ENCODE peak calls at places on chromosome 5, in six cellular contexts. One of them, this sample, is unnamed.

GRCh38 chr5:135073771-135074345 is 39.8 kb upstream of the PITX1 start:
- DNase-seq in CD8-positive, alpha-beta memory T cell: no peak
- DNase-seq in mesendoderm: no peak
- DNase-seq in stimulated activated CD8-positive, alpha-beta memory T cell treated with anti-CD3 and anti-CD28 coated beads, Interleukin-7, amount 100 ng/mL, for 24 hours: no peak
- DNase-seq in M059J: peak
- DNase-seq in activated T-helper 1 cell treated with Interleukin-2 at 50 U/mL for 16 hours: no peak
- DNase-seq in this sample: no peak

GRCh38 chr5:172283862-172284274 is 304 bp upstream of the UBTD2 start:
- DNase-seq in M059J: peak
- DNase-seq in stimulated activated CD8-positive, alpha-beta memory T cell treated with anti-CD3 and anti-CD28 coated beads, Interleukin-7, amount 100 ng/mL, for 24 hours: peak
- DNase-seq in activated T-helper 1 cell treated with Interleukin-2 at 50 U/mL for 16 hours: peak
- DNase-seq in mesendoderm: peak
- DNase-seq in CD8-positive, alpha-beta memory T cell: peak
- DNase-seq in this sample: no peak

GRCh38 chr5:43174586-43174985 is 17.4 kb upstream of the NIM1K start:
- DNase-seq in stimulated activated CD8-positive, alpha-beta memory T cell treated with anti-CD3 and anti-CD28 coated beads, Interleukin-7, amount 100 ng/mL, for 24 hours: no peak
- DNase-seq in CD8-positive, alpha-beta memory T cell: no peak
- DNase-seq in mesendoderm: no peak
- DNase-seq in M059J: no peak
- DNase-seq in activated T-helper 1 cell treated with Interleukin-2 at 50 U/mL for 16 hours: no peak
- DNase-seq in this sample: no peak

GRCh38 chr5:150763023-150763793 is 4.4 kb upstream of the DCTN4 start:
- DNase-seq in activated T-helper 1 cell treated with Interleukin-2 at 50 U/mL for 16 hours: no peak
- DNase-seq in CD8-positive, alpha-beta memory T cell: no peak
- DNase-seq in M059J: peak
- DNase-seq in stimulated activated CD8-positive, alpha-beta memory T cell treated with anti-CD3 and anti-CD28 coated beads, Interleukin-7, amount 100 ng/mL, for 24 hours: no peak
- DNase-seq in mesendoderm: no peak
- DNase-seq in this sample: peak

GRCh38 chr5:50905996-50906395 is 239.6 kb downstream of the PARP8 start:
- DNase-seq in mesendoderm: no peak
- DNase-seq in CD8-positive, alpha-beta memory T cell: no peak
- DNase-seq in activated T-helper 1 cell treated with Interleukin-2 at 50 U/mL for 16 hours: no peak
- DNase-seq in stimulated activated CD8-positive, alpha-beta memory T cell treated with anti-CD3 and anti-CD28 coated beads, Interleukin-7, amount 100 ng/mL, for 24 hours: no peak
- DNase-seq in M059J: no peak
- DNase-seq in this sample: no peak

GRCh38 chr5:26872337-26872736 is 166.0 kb downstream of the CDH9 start:
- DNase-seq in M059J: peak
- DNase-seq in mesendoderm: no peak
- DNase-seq in activated T-helper 1 cell treated with Interleukin-2 at 50 U/mL for 16 hours: no peak
- DNase-seq in stimulated activated CD8-positive, alpha-beta memory T cell treated with anti-CD3 and anti-CD28 coated beads, Interleukin-7, amount 100 ng/mL, for 24 hours: no peak
- DNase-seq in CD8-positive, alpha-beta memory T cell: no peak
- DNase-seq in this sample: no peak

GRCh38 chr5:6480133-6481051 is 31.7 kb downstream of the UBE2QL1 start:
- DNase-seq in M059J: no peak
- DNase-seq in mesendoderm: peak
- DNase-seq in activated T-helper 1 cell treated with Interleukin-2 at 50 U/mL for 16 hours: no peak
- DNase-seq in CD8-positive, alpha-beta memory T cell: no peak
- DNase-seq in stimulated activated CD8-positive, alpha-beta memory T cell treated with anti-CD3 and anti-CD28 coated beads, Interleukin-7, amount 100 ng/mL, for 24 hours: no peak
- DNase-seq in this sample: no peak

GRCh38 chr5:103450333-103451061 is 112.1 kb downstream of the NUDT12 start:
- DNase-seq in M059J: peak
- DNase-seq in CD8-positive, alpha-beta memory T cell: no peak
- DNase-seq in activated T-helper 1 cell treated with Interleukin-2 at 50 U/mL for 16 hours: no peak
- DNase-seq in mesendoderm: peak
- DNase-seq in stimulated activated CD8-positive, alpha-beta memory T cell treated with anti-CD3 and anti-CD28 coated beads, Interleukin-7, amount 100 ng/mL, for 24 hours: no peak
- DNase-seq in this sample: no peak

GRCh38 chr5:72244862-72245371 is 75.1 kb downstream of the MRPS27 start:
- DNase-seq in mesendoderm: peak
- DNase-seq in CD8-positive, alpha-beta memory T cell: no peak
- DNase-seq in activated T-helper 1 cell treated with Interleukin-2 at 50 U/mL for 16 hours: no peak
- DNase-seq in stimulated activated CD8-positive, alpha-beta memory T cell treated with anti-CD3 and anti-CD28 coated beads, Interleukin-7, amount 100 ng/mL, for 24 hours: no peak
- DNase-seq in M059J: peak
- DNase-seq in this sample: peak

GRCh38 chr5:52491829-52492217 is 295.9 kb upstream of the ITGA1 start:
- DNase-seq in mesendoderm: no peak
- DNase-seq in CD8-positive, alpha-beta memory T cell: no peak
- DNase-seq in stimulated activated CD8-positive, alpha-beta memory T cell treated with anti-CD3 and anti-CD28 coated beads, Interleukin-7, amount 100 ng/mL, for 24 hours: no peak
- DNase-seq in M059J: no peak
- DNase-seq in activated T-helper 1 cell treated with Interleukin-2 at 50 U/mL for 16 hours: no peak
- DNase-seq in this sample: no peak

GRCh38 chr5:93621340-93621872 is 38.4 kb downstream of the NR2F1 start:
- DNase-seq in activated T-helper 1 cell treated with Interleukin-2 at 50 U/mL for 16 hours: no peak
- DNase-seq in stimulated activated CD8-positive, alpha-beta memory T cell treated with anti-CD3 and anti-CD28 coated beads, Interleukin-7, amount 100 ng/mL, for 24 hours: no peak
- DNase-seq in CD8-positive, alpha-beta memory T cell: peak
- DNase-seq in mesendoderm: peak
- DNase-seq in M059J: peak
- DNase-seq in this sample: no peak

GRCh38 chr5:123719004-123719403 is 207.0 kb downstream of the CSNK1G3 start:
- DNase-seq in mesendoderm: peak
- DNase-seq in CD8-positive, alpha-beta memory T cell: no peak
- DNase-seq in M059J: peak
- DNase-seq in activated T-helper 1 cell treated with Interleukin-2 at 50 U/mL for 16 hours: no peak
- DNase-seq in stimulated activated CD8-positive, alpha-beta memory T cell treated with anti-CD3 and anti-CD28 coated beads, Interleukin-7, amount 100 ng/mL, for 24 hours: no peak
- DNase-seq in this sample: no peak

GRCh38 chr5:174945853-174946252 is 221.5 kb downstream of the MSX2 start:
- DNase-seq in activated T-helper 1 cell treated with Interleukin-2 at 50 U/mL for 16 hours: no peak
- DNase-seq in mesendoderm: no peak
- DNase-seq in M059J: no peak
- DNase-seq in stimulated activated CD8-positive, alpha-beta memory T cell treated with anti-CD3 and anti-CD28 coated beads, Interleukin-7, amount 100 ng/mL, for 24 hours: no peak
- DNase-seq in CD8-positive, alpha-beta memory T cell: no peak
- DNase-seq in this sample: no peak

GRCh38 chr5:22678886-22679285 is 174.3 kb downstream of the CDH12 start:
- DNase-seq in M059J: no peak
- DNase-seq in stimulated activated CD8-positive, alpha-beta memory T cell treated with anti-CD3 and anti-CD28 coated beads, Interleukin-7, amount 100 ng/mL, for 24 hours: no peak
- DNase-seq in activated T-helper 1 cell treated with Interleukin-2 at 50 U/mL for 16 hours: no peak
- DNase-seq in mesendoderm: no peak
- DNase-seq in CD8-positive, alpha-beta memory T cell: no peak
- DNase-seq in this sample: no peak

GRCh38 chr5:39476466-39477215 is 51.9 kb upstream of the DAB2 start:
- DNase-seq in stimulated activated CD8-positive, alpha-beta memory T cell treated with anti-CD3 and anti-CD28 coated beads, Interleukin-7, amount 100 ng/mL, for 24 hours: no peak
- DNase-seq in M059J: peak
- DNase-seq in CD8-positive, alpha-beta memory T cell: no peak
- DNase-seq in mesendoderm: peak
- DNase-seq in activated T-helper 1 cell treated with Interleukin-2 at 50 U/mL for 16 hours: no peak
- DNase-seq in this sample: no peak

GRCh38 chr5:154740957-154741356 is 14.2 kb upstream of the LARP1 start:
- DNase-seq in activated T-helper 1 cell treated with Interleukin-2 at 50 U/mL for 16 hours: no peak
- DNase-seq in CD8-positive, alpha-beta memory T cell: no peak
- DNase-seq in M059J: no peak
- DNase-seq in mesendoderm: no peak
- DNase-seq in stimulated activated CD8-positive, alpha-beta memory T cell treated with anti-CD3 and anti-CD28 coated beads, Interleukin-7, amount 100 ng/mL, for 24 hours: no peak
- DNase-seq in this sample: no peak

GRCh38 chr5:140181525-140181924 is 6.5 kb downstream of the CYSTM1 start:
- DNase-seq in activated T-helper 1 cell treated with Interleukin-2 at 50 U/mL for 16 hours: no peak
- DNase-seq in M059J: no peak
- DNase-seq in mesendoderm: no peak
- DNase-seq in CD8-positive, alpha-beta memory T cell: no peak
- DNase-seq in stimulated activated CD8-positive, alpha-beta memory T cell treated with anti-CD3 and anti-CD28 coated beads, Interleukin-7, amount 100 ng/mL, for 24 hours: no peak
- DNase-seq in this sample: no peak

GRCh38 chr5:76245571-76245970 is 157.5 kb upstream of the IQGAP2 start:
- DNase-seq in M059J: no peak
- DNase-seq in activated T-helper 1 cell treated with Interleukin-2 at 50 U/mL for 16 hours: no peak
- DNase-seq in stimulated activated CD8-positive, alpha-beta memory T cell treated with anti-CD3 and anti-CD28 coated beads, Interleukin-7, amount 100 ng/mL, for 24 hours: no peak
- DNase-seq in CD8-positive, alpha-beta memory T cell: no peak
- DNase-seq in mesendoderm: no peak
- DNase-seq in this sample: no peak

GRCh38 chr5:38453506-38453905 is 102.9 kb downstream of the LIFR start:
- DNase-seq in mesendoderm: no peak
- DNase-seq in activated T-helper 1 cell treated with Interleukin-2 at 50 U/mL for 16 hours: peak
- DNase-seq in M059J: no peak
- DNase-seq in CD8-positive, alpha-beta memory T cell: peak
- DNase-seq in stimulated activated CD8-positive, alpha-beta memory T cell treated with anti-CD3 and anti-CD28 coated beads, Interleukin-7, amount 100 ng/mL, for 24 hours: no peak
- DNase-seq in this sample: peak

GRCh38 chr5:16528382-16528849 is 62.8 kb upstream of the ZNF622 start:
- DNase-seq in stimulated activated CD8-positive, alpha-beta memory T cell treated with anti-CD3 and anti-CD28 coated beads, Interleukin-7, amount 100 ng/mL, for 24 hours: no peak
- DNase-seq in M059J: no peak
- DNase-seq in activated T-helper 1 cell treated with Interleukin-2 at 50 U/mL for 16 hours: no peak
- DNase-seq in CD8-positive, alpha-beta memory T cell: no peak
- DNase-seq in mesendoderm: peak
- DNase-seq in this sample: no peak

GRCh38 chr5:167813381-167813780 is 478.1 kb upstream of the WWC1 start:
- DNase-seq in stimulated activated CD8-positive, alpha-beta memory T cell treated with anti-CD3 and anti-CD28 coated beads, Interleukin-7, amount 100 ng/mL, for 24 hours: no peak
- DNase-seq in mesendoderm: no peak
- DNase-seq in activated T-helper 1 cell treated with Interleukin-2 at 50 U/mL for 16 hours: no peak
- DNase-seq in M059J: no peak
- DNase-seq in CD8-positive, alpha-beta memory T cell: no peak
- DNase-seq in this sample: no peak

GRCh38 chr5:39502704-39503103 is 77.9 kb upstream of the DAB2 start:
- DNase-seq in activated T-helper 1 cell treated with Interleukin-2 at 50 U/mL for 16 hours: no peak
- DNase-seq in stimulated activated CD8-positive, alpha-beta memory T cell treated with anti-CD3 and anti-CD28 coated beads, Interleukin-7, amount 100 ng/mL, for 24 hours: no peak
- DNase-seq in CD8-positive, alpha-beta memory T cell: no peak
- DNase-seq in M059J: no peak
- DNase-seq in mesendoderm: no peak
- DNase-seq in this sample: no peak

GRCh38 chr5:113524927-113525326 is 11.4 kb downstream of the YTHDC2 start:
- DNase-seq in M059J: no peak
- DNase-seq in stimulated activated CD8-positive, alpha-beta memory T cell treated with anti-CD3 and anti-CD28 coated beads, Interleukin-7, amount 100 ng/mL, for 24 hours: no peak
- DNase-seq in mesendoderm: no peak
- DNase-seq in CD8-positive, alpha-beta memory T cell: no peak
- DNase-seq in activated T-helper 1 cell treated with Interleukin-2 at 50 U/mL for 16 hours: no peak
- DNase-seq in this sample: peak